ENCODE peak calls at places on chromosomes 6 and 20, in four cellular contexts. J is endodermal cell, L is breast epithelium, X is tibial nerve. I is an unnamed sample.

GRCh38 chr6:3813150-3813780 is 35.9 kb upstream of the FAM50B start:
- DNase-seq in J (no peak), L (no peak), X (no peak), I (no peak)

GRCh38 chr6:168100803-168101095 is 21.7 kb upstream of the FRMD1 start:
- DNase-seq in J (no peak), X (no peak), L (no peak), I (no peak)

GRCh38 chr6:135158397-135158796 is 22.7 kb upstream of the MYB start:
- DNase-seq in X (no peak), J (no peak), L (no peak), I (no peak)

GRCh38 chr6:15527838-15528617 is 134.8 kb downstream of the DTNBP1 start:
- DNase-seq in J (no peak), L (no peak), X (no peak), I (no peak)

GRCh38 chr6:1894954-1895353 is 285.2 kb downstream of the FOXC1 start:
- DNase-seq in X (no peak), L (peak), J (no peak), I (no peak)

GRCh38 chr6:30818426-30818841 is 65.9 kb upstream of the DDR1 start:
- DNase-seq in L (no peak), X (no peak), J (no peak), I (no peak)

GRCh38 chr6:16903470-16903869 is 142.2 kb upstream of the ATXN1 start:
- DNase-seq in X (no peak), L (no peak), J (no peak), I (no peak)

GRCh38 chr6:135905604-135906300 is 54.3 kb downstream of the PDE7B start:
- DNase-seq in X (no peak), J (no peak), L (no peak), I (peak)

GRCh38 chr6:142429195-142429594 is 127.4 kb downstream of the ADGRG6 start:
- DNase-seq in J (no peak), X (no peak), L (no peak), I (no peak)

GRCh38 chr6:83183082-83183828 is 9.8 kb downstream of the PGM3 start:
- DNase-seq in L (no peak), X (no peak), J (no peak), I (no peak)

GRCh38 chr20:62668441-62669027 is 26.2 kb downstream of the SLCO4A1 start:
- DNase-seq in L (peak), J (peak), X (no peak), I (peak)

GRCh38 chr6:31792741-31793140 is 2.8 kb downstream of the VARS1 start:
- DNase-seq in X (no peak), L (no peak), J (no peak), I (no peak)

GRCh38 chr6:148737806-148738205 is 9.0 kb upstream of the UST start:
- DNase-seq in L (no peak), J (no peak), X (no peak), I (no peak)

GRCh38 chr6:52745764-52746201 is 17.5 kb downstream of the GSTA2 start:
- DNase-seq in L (no peak), X (no peak), J (no peak), I (no peak)

GRCh38 chr6:7087066-7087465 is 20.7 kb upstream of the RREB1 start:
- DNase-seq in L (no peak), X (no peak), J (peak), I (no peak)

GRCh38 chr6:25942561-25943147 is 12.2 kb upstream of the SLC17A2 start:
- DNase-seq in J (no peak), X (no peak), L (no peak), I (no peak)

GRCh38 chr6:125701354-125701668 is 48.1 kb upstream of the HEY2 start:
- DNase-seq in J (no peak), L (no peak), X (no peak), I (no peak)

GRCh38 chr20:37866051-37866450 is 36.9 kb upstream of the VSTM2L start:
- DNase-seq in J (no peak), X (no peak), L (no peak), I (no peak)

GRCh38 chr20:38229376-38230252 is 30.9 kb downstream of the KIAA1755 start:
- DNase-seq in J (peak), L (no peak), X (no peak), I (no peak)

GRCh38 chr6:34295721-34296120 is 46.9 kb upstream of the SMIM29 start:
- DNase-seq in X (no peak), J (no peak), L (no peak), I (no peak)

GRCh38 chr20:38111366-38112232 is 53.5 kb downstream of the TGM2 start:
- DNase-seq in J (peak), L (no peak), X (no peak), I (no peak)

GRCh38 chr6:137165375-137166246 is 7.8 kb downstream of the IL22RA2 start:
- DNase-seq in J (no peak), X (no peak), L (no peak), I (no peak)
- H3K27ac ChIP-seq in J (no peak), X (no peak), L (peak), I (no peak)

GRCh38 chr20:33674294-33675126 is at the start of gene NECAB3:
- DNase-seq in L (no peak), X (peak), J (peak), I (peak)

GRCh38 chr20:33676652-33677645 is 2.7 kb upstream of the NECAB3 start:
- DNase-seq in L (no peak), X (no peak), J (peak), I (no peak)

GRCh38 chr20:33675127-33675954 is 1.1 kb upstream of the NECAB3 start:
- DNase-seq in L (no peak), J (no peak), X (peak), I (no peak)

GRCh38 chr20:33677991-33678431 is 3.8 kb upstream of the NECAB3 start:
- DNase-seq in X (no peak), L (no peak), J (peak), I (no peak)

GRCh38 chr20:33676121-33676520 is 1.9 kb upstream of the NECAB3 start:
- DNase-seq in L (no peak), J (no peak), X (no peak), I (no peak)
- H3K27ac ChIP-seq in L (peak), J (no peak), X (peak), I (no peak)

GRCh38 chr20:39751557-39752137 is 789.5 kb downstream of the DHX35 start:
- DNase-seq in X (no peak), L (no peak), J (no peak), I (no peak)

GRCh38 chr20:39756828-39757227 is 794.7 kb downstream of the DHX35 start:
- DNase-seq in X (no peak), J (no peak), L (no peak), I (no peak)

GRCh38 chr20:39752235-39752876 is 790.2 kb downstream of the DHX35 start:
- DNase-seq in J (no peak), L (no peak), X (no peak), I (no peak)
- H3K27ac ChIP-seq in J (no peak), L (no peak), X (no peak), I (no peak)

DNA sequence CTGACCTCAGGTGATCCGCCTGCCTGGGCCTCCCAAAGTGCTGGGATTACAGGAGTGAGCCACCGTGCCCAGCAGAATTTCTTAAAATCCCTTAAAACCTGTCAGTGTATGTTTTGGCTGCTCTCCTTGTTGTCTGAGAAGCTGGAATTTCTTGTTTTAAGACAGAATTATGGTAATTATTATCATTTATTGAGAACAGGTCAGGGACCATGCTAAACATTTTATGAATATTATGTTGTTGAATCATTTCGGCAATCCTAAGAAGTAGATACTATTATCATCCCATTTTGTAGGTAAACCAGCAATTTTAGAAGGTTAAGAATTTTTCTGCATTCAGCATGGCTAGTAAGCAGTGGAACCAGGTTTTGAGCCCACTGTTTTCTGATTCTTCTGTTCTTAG is 86.1 kb upstream of the AKIRIN2 start:
- DNase-seq in X (no peak), J (no peak), L (no peak), I (no peak)
- H3K27ac ChIP-seq in X (no peak), J (no peak), L (no peak), I (no peak)

GRCh38 chr6:80214436-80215022 is 108.1 kb downstream of the BCKDHB start:
- DNase-seq in L (no peak), X (no peak), J (no peak), I (no peak)

GRCh38 chr6:80209434-80209833 is 103.0 kb downstream of the BCKDHB start:
- DNase-seq in L (no peak), X (no peak), J (no peak), I (no peak)

GRCh38 chr6:80210618-80211017 is 104.1 kb downstream of the BCKDHB start:
- DNase-seq in X (no peak), L (no peak), J (peak), I (no peak)

GRCh38 chr6:80215063-80215462 is 108.6 kb downstream of the BCKDHB start:
- DNase-seq in X (no peak), J (no peak), L (no peak), I (no peak)

DNA sequence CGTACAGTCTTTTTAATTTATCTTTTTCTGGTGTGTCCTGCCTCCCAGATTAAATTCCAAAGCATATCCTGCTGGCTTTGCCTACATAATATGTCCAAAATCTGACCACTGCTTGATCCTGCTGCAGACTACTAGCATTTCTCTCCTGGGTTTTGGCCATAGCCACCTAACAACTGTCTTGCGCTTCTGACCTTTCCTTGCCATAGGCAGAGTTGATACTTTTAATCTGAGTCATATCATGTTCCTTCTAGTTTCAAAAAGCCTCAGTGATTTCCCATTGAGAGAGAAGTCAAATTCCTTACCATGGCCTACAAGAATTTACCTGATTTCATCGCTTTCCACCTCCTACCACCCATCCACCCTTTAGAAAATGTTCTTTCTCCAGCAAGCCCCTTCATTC is 104.8 kb downstream of the BCKDHB start:
- DNase-seq in L (no peak), X (no peak), J (no peak), I (no peak)
- H3K27ac ChIP-seq in L (no peak), X (no peak), J (no peak), I (no peak)

DNA sequence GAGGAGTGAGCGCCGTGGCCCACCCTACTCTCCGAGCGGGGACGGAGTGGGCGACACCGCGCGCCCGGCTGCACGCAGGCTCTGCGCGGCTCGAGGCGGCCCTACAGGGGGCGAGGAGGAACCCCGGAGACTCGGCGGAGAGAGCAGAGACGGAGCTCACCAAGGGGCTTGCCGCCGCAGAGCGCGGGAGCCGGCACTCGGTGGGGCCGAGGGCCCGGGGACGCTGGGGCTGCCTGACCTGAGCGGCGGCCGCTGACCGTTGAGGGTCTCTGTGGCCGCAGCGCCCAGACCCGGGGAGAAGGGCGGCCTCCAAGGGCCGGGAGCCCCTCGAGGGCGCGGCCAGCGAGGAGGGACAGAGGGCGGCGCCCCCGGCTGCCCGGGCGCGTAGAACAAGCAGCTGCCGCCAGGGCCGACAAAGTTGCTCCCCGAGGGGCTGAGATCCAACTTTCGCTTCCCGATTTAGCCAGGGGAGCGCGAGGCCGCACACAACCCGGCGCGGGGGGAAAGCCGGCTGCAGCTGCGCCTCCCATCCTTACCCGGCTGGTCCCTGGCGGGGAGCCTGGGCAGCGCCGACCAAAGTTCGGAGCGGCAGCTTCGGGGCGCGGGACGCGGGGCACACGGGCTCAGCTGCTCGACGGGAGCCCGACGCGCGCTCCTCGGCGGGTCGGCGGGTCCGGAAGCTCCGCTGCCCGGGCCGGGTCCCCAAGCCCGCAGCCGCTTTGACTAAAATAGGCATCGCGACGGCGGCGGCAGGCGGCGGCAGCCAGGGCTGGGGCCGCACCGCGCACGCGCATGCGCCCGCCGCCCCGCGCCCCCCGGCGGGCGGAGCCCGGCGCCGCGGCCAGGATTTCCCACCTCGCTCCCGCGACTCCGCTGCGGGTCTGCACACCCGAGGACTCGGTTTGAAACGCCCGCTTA is 43.1 kb downstream of the POPDC3 start:
- DNase-seq in J (peak), X (peak), L (no peak), I (peak)
- H3K27ac ChIP-seq in J (no peak), X (peak), L (peak), I (peak)

GRCh38 chr6:162474722-162475121 is 252.8 kb downstream of the PRKN start:
- DNase-seq in L (no peak), X (no peak), J (no peak), I (no peak)
- H3K27ac ChIP-seq in L (no peak), X (no peak), J (no peak), I (no peak)